ENCODE peak calls at places on chromosomes 12 and 14, in eight cellular contexts. V is GM12878, T is stomach, Q is breast epithelium, X is sigmoid colon, U is HCT116, S is GM23338, Y is K562. R is an unnamed sample.

GRCh38 chr14:68634346-68634745 is 158.5 kb downstream of the ZFP36L1 start:
- DNase-seq in Y (no peak), T (no peak), V (no peak), Q (no peak), X (no peak), S (no peak), U (no peak), R (no peak)

GRCh38 chr14:104291123-104292000 is 153.0 kb downstream of the KIF26A start:
- DNase-seq in T (no peak), X (peak), V (no peak), Q (peak), U (no peak), Y (no peak), S (peak), R (no peak)

GRCh38 chr14:64834965-64835364 is 44.7 kb downstream of the SPTB start:
- DNase-seq in V (no peak), T (no peak), Q (no peak), U (no peak), Y (no peak), X (no peak), S (no peak), R (no peak)

GRCh38 chr12:43551971-43552559 is at the start of gene ADAMTS20:
- DNase-seq in Y (no peak), U (no peak), Q (no peak), X (no peak), T (no peak), S (peak), V (no peak), R (no peak)

GRCh38 chr12:19018302-19018980 is 111.1 kb upstream of the PLEKHA5 start:
- DNase-seq in Q (no peak), X (no peak), T (no peak), V (no peak), U (no peak), S (no peak), Y (no peak), R (no peak)

GRCh38 chr14:99260652-99261551 is 11.1 kb downstream of the BCL11B start:
- DNase-seq in S (no peak), U (no peak), V (no peak), X (no peak), T (no peak), Q (no peak), Y (no peak), R (no peak)

GRCh38 chr12:131783915-131784541 is 44.2 kb upstream of the MMP17 start:
- DNase-seq in U (peak), S (peak), T (no peak), X (peak), Q (no peak), V (peak), Y (peak), R (peak)

GRCh38 chr12:123929869-123930583 is 42.6 kb downstream of the CCDC92 start:
- DNase-seq in U (no peak), V (no peak), Q (no peak), T (no peak), Y (no peak), X (no peak), S (no peak), R (no peak)

GRCh38 chr12:65023485-65023884 is 97.6 kb downstream of the WIF1 start:
- DNase-seq in Q (no peak), V (no peak), U (no peak), X (no peak), T (no peak), S (peak), Y (no peak), R (no peak)

GRCh38 chr12:57477710-57478681 is 1.7 kb downstream of the ARHGAP9 start:
- DNase-seq in Y (peak), T (no peak), S (no peak), X (no peak), V (peak), Q (no peak), U (no peak), R (peak)

GRCh38 chr14:90660865-90661570 is 155.2 kb downstream of the TTC7B start:
- DNase-seq in Q (no peak), Y (no peak), X (no peak), U (no peak), V (no peak), T (peak), S (peak), R (peak)

GRCh38 chr14:103882503-103883262 is 35.3 kb upstream of the PPP1R13B start:
- DNase-seq in U (no peak), Q (no peak), T (no peak), V (no peak), Y (no peak), X (no peak), S (no peak), R (no peak)

GRCh38 chr12:34401659-34402227 is 379.4 kb downstream of the ALG10 start:
- DNase-seq in T (peak), Q (peak), S (no peak), V (no peak), Y (no peak), U (no peak), X (peak), R (no peak)

GRCh38 chr14:86196476-86196875 is 666.5 kb downstream of the FLRT2 start:
- DNase-seq in V (no peak), Q (no peak), S (no peak), X (no peak), U (no peak), Y (no peak), T (no peak), R (no peak)

GRCh38 chr14:45065540-45065939 is 18.4 kb upstream of the PRPF39 start:
- DNase-seq in T (no peak), Y (no peak), V (no peak), U (no peak), Q (no peak), S (no peak), X (no peak), R (no peak)

GRCh38 chr14:101808020-101808641 is 46.6 kb downstream of the PPP2R5C start:
- DNase-seq in S (peak), Q (no peak), U (no peak), T (no peak), V (no peak), X (no peak), Y (peak), R (no peak)

GRCh38 chr12:110698171-110698902 is 9.4 kb upstream of the HVCN1 start:
- DNase-seq in Y (peak), Q (peak), U (peak), X (peak), T (peak), V (peak), S (peak), R (peak)

GRCh38 chr12:89494411-89495231 is 30.0 kb downstream of the GALNT4 start:
- DNase-seq in Y (peak), Q (no peak), X (no peak), V (no peak), T (no peak), U (no peak), S (no peak), R (no peak)

GRCh38 chr14:63632932-63633514 is 8.6 kb downstream of the WDR89 start:
- DNase-seq in Y (peak), T (no peak), U (peak), X (no peak), S (peak), Q (no peak), V (no peak), R (no peak)

GRCh38 chr12:50112456-50113218 is 601 bp downstream of the COX14 start:
- DNase-seq in Y (peak), T (peak), U (no peak), X (no peak), V (no peak), Q (no peak), S (no peak), R (peak)

GRCh38 chr12:117803013-117803412 is 165.8 kb downstream of the KSR2 start:
- DNase-seq in X (no peak), Y (no peak), V (no peak), Q (no peak), T (no peak), S (no peak), U (no peak), R (no peak)

GRCh38 chr12:20508962-20509361 is 140.6 kb downstream of the PDE3A start:
- DNase-seq in S (no peak), U (no peak), X (no peak), Q (no peak), Y (no peak), T (no peak), V (no peak), R (no peak)

GRCh38 chr12:55675671-55676070 is 32.0 kb downstream of the ITGA7 start:
- DNase-seq in U (no peak), X (peak), S (no peak), Y (no peak), T (no peak), Q (no peak), V (no peak), R (no peak)
- TF ChIP-seq POLR2AphosphoS5 in U (no peak), X (no peak), S (no peak), Y (no peak), T (no peak), Q (no peak), V (no peak), R (no peak)

DNA sequence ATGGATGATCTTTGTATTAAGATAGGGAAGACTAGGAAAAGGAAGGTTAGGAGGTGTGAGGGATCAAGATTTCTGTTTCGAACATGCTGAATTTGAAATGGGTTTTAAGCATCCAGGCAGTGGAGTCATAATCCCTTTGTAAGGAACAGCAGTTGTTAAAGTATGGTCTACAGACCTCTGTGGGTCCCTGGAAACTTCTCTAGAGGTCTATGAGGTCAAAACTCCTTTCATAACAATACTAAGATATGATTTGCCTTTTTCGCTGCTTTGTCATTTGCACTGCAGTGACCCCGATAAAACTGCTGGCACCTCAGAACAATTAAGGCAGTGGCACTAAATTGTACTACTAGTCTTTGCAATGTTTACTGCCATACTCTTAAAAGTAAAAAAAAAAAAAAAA is 1.5 kb downstream of the RAD51AP1 start:
- DNase-seq in T (no peak), U (no peak), X (no peak), Y (no peak), S (no peak), Q (no peak), V (no peak), R (no peak)
- H3K27ac ChIP-seq in T (no peak), U (no peak), X (no peak), Y (peak), S (no peak), Q (no peak), V (peak), R (peak)

DNA sequence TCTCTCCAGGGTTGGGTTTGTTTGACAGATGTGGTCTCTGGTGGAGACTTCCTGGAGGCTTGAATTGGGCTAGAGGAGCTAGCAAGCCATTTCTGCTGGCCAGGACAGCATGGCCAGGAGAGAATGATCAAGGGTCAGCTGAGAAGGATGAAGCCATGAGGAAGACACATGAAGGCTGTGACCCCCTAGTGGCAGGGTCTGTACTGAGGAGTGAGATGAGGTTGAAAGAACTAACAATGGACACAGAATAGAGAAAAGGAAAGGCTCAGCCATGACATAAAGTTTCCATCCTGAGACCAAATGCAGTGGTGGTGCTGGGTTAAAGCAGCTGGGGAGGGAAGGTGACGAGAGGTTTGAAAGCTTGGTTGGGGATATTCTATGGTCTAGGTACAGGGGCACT is 89.9 kb downstream of the NT5DC3 start:
- DNase-seq in S (peak), U (no peak), Y (peak), X (no peak), T (no peak), V (no peak), Q (no peak), R (no peak)
- TF ChIP-seq POLR2AphosphoS5 in S (no peak), U (no peak), Y (no peak), X (peak), T (no peak), V (no peak), Q (no peak), R (no peak)

DNA sequence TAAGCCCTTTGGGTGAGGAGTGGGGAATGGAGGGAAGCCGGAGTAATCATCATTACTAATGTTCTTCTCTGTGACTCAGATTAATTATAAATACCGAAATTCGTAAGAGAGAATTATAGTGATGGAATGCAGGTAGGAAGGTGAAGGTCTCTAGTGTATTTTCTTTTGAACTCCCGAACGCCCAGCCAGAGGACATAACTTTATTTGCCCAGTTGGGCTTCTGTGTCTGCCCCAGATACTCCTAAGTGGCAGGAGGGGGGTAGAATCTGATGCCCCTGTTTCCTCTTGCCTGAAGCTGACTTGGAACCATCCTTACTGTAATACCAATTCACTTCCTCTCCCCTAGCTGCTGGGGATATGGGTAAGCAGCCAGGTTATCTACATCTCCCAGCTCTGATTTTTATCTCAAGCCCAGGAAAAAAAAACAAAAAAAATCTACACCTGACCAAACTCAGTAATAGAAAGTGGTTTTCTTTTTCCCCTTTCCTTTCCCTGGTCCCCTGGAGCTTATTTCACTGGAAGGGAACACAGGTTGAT is 84.4 kb upstream of the CISTR start:
- DNase-seq in X (no peak), Y (no peak), V (no peak), T (no peak), U (no peak), Q (no peak), S (no peak), R (no peak)
- H3K27ac ChIP-seq in X (no peak), Y (no peak), V (no peak), T (no peak), U (no peak), Q (no peak), S (no peak), R (no peak)

DNA sequence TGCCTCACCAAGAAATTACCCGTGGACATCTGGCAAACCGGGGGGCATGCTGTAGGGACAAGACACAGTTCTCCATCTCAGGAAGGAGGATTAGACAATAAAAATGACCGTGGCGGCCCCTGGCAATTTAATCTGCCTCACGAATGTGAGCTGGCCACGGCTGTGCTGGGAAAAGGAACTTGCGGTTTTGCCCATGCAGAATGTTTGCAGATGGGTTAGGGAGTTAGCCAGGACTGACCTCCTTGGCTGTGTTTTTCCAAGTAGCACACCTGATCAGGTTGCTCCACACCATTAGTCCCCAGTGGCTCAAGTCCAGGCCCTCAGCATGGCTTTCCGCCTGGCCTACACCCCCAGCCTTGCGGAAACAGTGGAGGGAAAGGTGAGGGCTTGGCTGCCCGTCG is 20.8 kb downstream of the TPCN1 start:
- DNase-seq in Y (no peak), S (no peak), Q (peak), V (no peak), X (no peak), T (peak), U (no peak), R (peak)
- TF ChIP-seq POLR2AphosphoS5 in Y (no peak), S (no peak), Q (peak), V (no peak), X (no peak), T (peak), U (no peak), R (peak)

DNA sequence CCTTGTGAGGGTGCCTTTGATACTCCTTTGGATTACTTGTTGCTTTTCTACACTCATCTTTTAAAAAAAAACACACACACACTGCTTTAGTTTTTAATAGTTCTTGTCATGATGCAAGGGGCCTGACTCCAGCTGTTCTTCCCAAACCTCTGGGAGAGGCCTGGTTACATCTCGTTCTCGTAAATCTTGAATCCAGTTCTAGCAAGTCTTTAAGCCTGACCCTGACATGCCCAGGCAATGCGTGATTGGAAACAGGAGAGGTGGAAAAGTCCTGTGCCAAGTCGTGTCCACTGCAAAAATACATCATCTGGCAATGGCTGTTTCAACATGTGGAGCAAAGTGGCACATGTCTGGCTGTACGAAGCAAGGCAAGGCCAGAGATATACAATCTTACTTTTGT is 356.7 kb upstream of the DDHD1 start:
- DNase-seq in V (no peak), X (peak), S (no peak), Y (no peak), T (no peak), U (no peak), Q (no peak), R (no peak)
- H3K27ac ChIP-seq in V (no peak), X (peak), S (no peak), Y (no peak), T (peak), U (no peak), Q (peak), R (no peak)

GRCh38 chr14:76720382-76720813 is 40.9 kb upstream of the VASH1 start:
- DNase-seq in X (peak), S (peak), U (no peak), Y (peak), T (peak), Q (no peak), V (peak), R (peak)
- TF ChIP-seq POLR2AphosphoS5 in X (no peak), S (no peak), U (no peak), Y (no peak), T (no peak), Q (no peak), V (no peak), R (peak)

GRCh38 chr12:26953447-26953846 is 15.2 kb downstream of the FGFR1OP2 start:
- DNase-seq in V (no peak), T (no peak), Q (no peak), U (no peak), X (peak), Y (peak), S (no peak), R (peak)
- H3K27ac ChIP-seq in V (no peak), T (no peak), Q (no peak), U (no peak), X (no peak), Y (peak), S (no peak), R (peak)

GRCh38 chr12:6340745-6341438 is 984 bp downstream of the TNFRSF1A start:
- DNase-seq in X (no peak), Q (no peak), S (no peak), Y (no peak), V (no peak), U (no peak), T (no peak), R (no peak)

GRCh38 chr12:6343518-6343917 is 1.6 kb upstream of the TNFRSF1A start:
- DNase-seq in Y (peak), V (no peak), U (no peak), S (no peak), X (no peak), Q (no peak), T (no peak), R (no peak)

GRCh38 chr12:6338955-6339761 is 2.7 kb downstream of the TNFRSF1A start:
- DNase-seq in T (no peak), V (no peak), Y (no peak), Q (no peak), S (no peak), X (no peak), U (no peak), R (no peak)

GRCh38 chr12:6342140-6342889 is 439 bp upstream of the TNFRSF1A start:
- DNase-seq in V (no peak), Q (no peak), Y (no peak), S (no peak), U (no peak), T (no peak), X (no peak), R (no peak)

DNA sequence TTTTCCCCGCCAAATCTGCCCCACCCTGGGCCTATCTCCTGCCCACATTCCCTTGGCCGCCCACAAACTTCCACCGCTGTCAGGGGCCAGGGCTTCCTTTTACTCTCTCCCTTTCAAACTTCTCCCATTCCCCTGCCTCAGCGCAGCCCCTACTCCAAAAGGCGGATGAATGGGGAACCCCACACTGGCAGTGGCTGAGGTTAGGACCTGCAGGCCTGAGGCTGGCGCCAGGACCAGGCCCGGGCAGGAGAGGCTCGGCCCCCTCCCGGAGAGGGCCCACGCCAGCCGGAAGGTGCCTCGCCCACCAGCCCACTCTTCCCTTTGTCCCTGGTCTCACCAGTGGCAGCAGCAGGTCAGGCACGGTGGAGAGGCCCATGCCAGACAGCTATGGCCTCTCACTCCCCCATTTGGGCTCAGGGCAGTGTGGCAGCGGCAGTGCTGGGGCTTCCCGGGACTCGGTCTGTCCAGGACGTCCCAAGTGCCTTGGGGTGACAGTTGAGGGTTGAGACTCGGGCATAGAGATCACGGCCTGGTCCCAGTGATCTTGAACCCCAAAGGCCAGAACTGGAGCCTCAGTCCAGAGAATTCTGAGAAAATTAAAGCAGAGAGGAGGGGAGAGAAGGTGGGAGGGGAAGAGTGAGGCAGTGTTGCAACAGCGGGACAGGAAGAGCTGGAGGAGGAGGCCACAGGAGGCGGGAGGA is at the start of gene TNFRSF1A:
- DNase-seq in X (peak), T (peak), Y (peak), V (no peak), S (peak), U (no peak), Q (no peak), R (peak)
- TF ChIP-seq POLR2AphosphoS5 in X (peak), T (peak), Y (no peak), V (no peak), S (peak), U (peak), Q (peak), R (peak)

R was measured in HL-60.